ENCODE peak calls at places on chromosomes 6 and 20, in five cellular contexts. K, H, V, B and O are unnamed samples.

GRCh38 chr6:29504961-29505360 is 17.2 kb upstream of the MAS1L start:
- DNase-seq in K (no peak), H (no peak), V (no peak), B (no peak), O (no peak)

GRCh38 chr20:62856931-62857619 is 4.5 kb downstream of the TCFL5 start:
- DNase-seq in K (no peak), H (no peak), V (no peak), B (peak; percentile 26), O (no peak)

GRCh38 chr20:15675151-15675550 is 898.1 kb downstream of the KIF16B start:
- DNase-seq in K (no peak), H (no peak), V (no peak), B (no peak), O (no peak)

GRCh38 chr6:10425973-10426780 is 11.3 kb upstream of the TFAP2A start:
- DNase-seq in K (peak; percentile 38), H (peak; percentile 52), V (no peak), B (no peak), O (no peak)

GRCh38 chr20:63411898-63412631 is 50.9 kb upstream of the CHRNA4 start:
- DNase-seq in K (no peak), H (no peak), V (no peak), B (no peak), O (no peak)

GRCh38 chr20:33685328-33686007 is 717 bp downstream of the E2F1 start:
- DNase-seq in K (peak; percentile 72), H (no peak), V (peak; percentile 51), B (peak; percentile 37), O (no peak)

GRCh38 chr6:28941681-28942448 is 18.1 kb upstream of the TRIM27 start:
- DNase-seq in K (no peak), H (no peak), V (no peak), B (no peak), O (no peak)

GRCh38 chr20:13142143-13142542 is 78.9 kb upstream of the ISM1 start:
- DNase-seq in K (no peak), H (no peak), V (no peak), B (no peak), O (no peak)

GRCh38 chr6:67591910-67592309 is 1043.2 kb upstream of the ADGRB3 start:
- DNase-seq in K (no peak), H (no peak), V (no peak), B (no peak), O (no peak)

GRCh38 chr20:1648101-1648500 is 9.5 kb downstream of the SIRPG start:
- DNase-seq in K (no peak), H (no peak), V (no peak), B (no peak), O (no peak)

GRCh38 chr6:39377530-39377929 is 55.0 kb upstream of the KCNK16 start:
- DNase-seq in K (peak; percentile 73), H (peak; percentile 88), V (peak; percentile 73), B (no peak), O (no peak)

GRCh38 chr20:45138451-45139300 is 14.4 kb upstream of the WFDC12 start:
- DNase-seq in K (peak; percentile 88), H (peak; percentile 42), V (peak; percentile 36), B (peak; percentile 62), O (peak; percentile 90)

GRCh38 chr6:111985202-111985731 is 68.6 kb upstream of the CCN6 start:
- DNase-seq in K (no peak), H (peak; percentile 59), V (no peak), B (peak; percentile 100), O (no peak)

GRCh38 chr6:8375916-8376315 is 59.4 kb downstream of the SLC35B3 start:
- DNase-seq in K (peak; percentile 19), H (no peak), V (no peak), B (no peak), O (no peak)

GRCh38 chr6:169110934-169111602 is 142.6 kb downstream of the THBS2 start:
- DNase-seq in K (no peak), H (no peak), V (no peak), B (no peak), O (no peak)

GRCh38 chr6:159169557-159170332 is 545 bp downstream of the FNDC1 start:
- DNase-seq in K (no peak), H (peak; percentile 55), V (no peak), B (no peak), O (no peak)

GRCh38 chr6:44428682-44429081 is 41.2 kb downstream of the CDC5L start:
- DNase-seq in K (no peak), H (no peak), V (no peak), B (no peak), O (no peak)

GRCh38 chr6:25692472-25692871 is 40.5 kb downstream of the SCGN start:
- DNase-seq in K (no peak), H (no peak), V (no peak), B (no peak), O (no peak)

GRCh38 chr20:59606566-59606965 is 2.2 kb downstream of the PHACTR3 start:
- DNase-seq in K (no peak), H (no peak), V (no peak), B (no peak), O (no peak)

GRCh38 chr6:35092362-35093117 is 48.6 kb downstream of the TCP11 start:
- DNase-seq in K (peak; percentile 31), H (peak; percentile 75), V (no peak), B (no peak), O (no peak)

GRCh38 chr6:41732601-41733348 is 2.6 kb downstream of the TFEB start:
- DNase-seq in K (peak; percentile 70), H (no peak), V (no peak), B (no peak), O (no peak)

GRCh38 chr20:48945840-48946514 is 24.5 kb downstream of the ARFGEF2 start:
- DNase-seq in K (peak; percentile 88), H (no peak), V (peak; percentile 69), B (peak; percentile 99), O (no peak)

GRCh38 chr20:57388953-57389694 is 2.1 kb upstream of the RBM38 start:
- DNase-seq in K (peak; percentile 90), H (peak; percentile 84), V (peak; percentile 87), B (peak; percentile 68), O (peak; percentile 93)

DNA sequence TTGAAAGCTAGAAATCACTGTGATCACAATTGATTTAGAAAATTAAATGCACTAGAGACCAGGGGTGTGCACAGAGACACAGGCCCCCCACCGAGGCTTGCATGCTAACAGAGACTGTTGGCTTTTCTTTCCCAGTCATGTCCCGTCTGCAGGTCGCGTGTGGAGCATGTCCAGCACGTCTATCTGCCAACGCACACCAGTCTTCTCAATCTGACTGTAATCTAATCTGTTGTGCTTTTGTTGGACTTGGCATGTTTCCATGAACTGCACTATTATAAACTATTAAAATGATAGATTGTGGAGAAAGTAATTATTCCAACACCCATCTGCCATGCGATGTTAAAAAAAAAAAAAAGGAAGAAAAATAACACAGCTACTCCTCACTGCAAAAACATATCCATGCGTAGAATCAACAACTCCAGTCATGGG is 17.7 kb downstream of the MYLIP start:
- DNase-seq in K (no peak), H (no peak), V (no peak), B (no peak), O (no peak)
- H3K4me1 ChIP-seq in K (peaks cover 30% of the 10 kb centered on the region), H (no peaks in the 10 kb centered on the region), V (no peaks in the 10 kb centered on the region), B (no peaks in the 10 kb centered on the region), O (peaks cover 24% of the 10 kb centered on the region)

DNA sequence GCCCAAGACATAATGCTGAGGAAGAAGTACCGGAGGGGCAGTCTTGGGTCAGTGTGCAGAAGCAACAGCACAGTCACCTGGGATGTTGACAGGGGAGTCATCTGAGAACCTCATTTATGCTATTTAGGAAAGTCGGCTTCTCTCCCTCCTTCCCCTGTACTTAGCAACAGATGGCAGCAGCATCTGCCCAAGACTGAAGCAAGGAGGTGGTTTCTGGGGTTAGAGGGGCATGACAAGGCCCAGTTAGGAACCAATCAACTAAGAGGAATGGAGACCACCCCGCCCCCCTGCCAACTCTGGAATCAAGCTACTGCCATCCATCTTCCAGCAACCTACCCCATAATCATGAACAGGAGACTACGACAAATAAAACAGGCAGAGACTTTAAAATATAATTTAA is 21.7 kb downstream of the RIPK1 start:
- DNase-seq in K (no peak), H (no peak), V (no peak), B (no peak), O (no peak)
- H3K4me3 ChIP-seq in K (no peak overlapping the region), H (no peak overlapping the region), V (no peak overlapping the region), B (no peak overlapping the region), O (no peak overlapping the region)

GRCh38 chr6:33672808-33673207 is 38.7 kb downstream of the UQCC2 start:
- DNase-seq in K (no peak), H (peak; percentile 93), V (peak; percentile 97), B (peak; percentile 89), O (no peak)
- TF ChIP-seq CTCF in K (peak; percentile 17), H (peak; percentile 70), V (peak; percentile 72), B (peak; percentile 64), O (peak; percentile 45)

DNA sequence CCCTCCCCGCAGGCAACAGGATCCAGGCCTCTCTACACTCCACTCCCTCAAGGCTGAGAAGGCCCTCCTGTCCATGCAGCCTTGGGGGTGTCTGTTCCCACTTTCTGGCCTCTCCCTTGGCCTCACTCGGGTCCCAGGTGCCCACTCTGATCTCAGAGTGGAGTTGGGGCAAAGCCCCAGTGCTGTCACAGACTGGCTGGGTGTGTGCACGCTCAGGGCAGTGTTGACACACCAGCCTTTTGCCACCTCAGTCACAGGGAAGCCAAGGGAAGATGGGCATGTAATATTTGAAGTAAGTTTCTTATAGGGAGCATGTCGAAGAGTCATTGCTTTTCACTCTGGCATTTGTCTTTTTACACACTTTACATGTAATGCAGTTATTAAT is 44.9 kb downstream of the HLA-DRA start:
- DNase-seq in K (no peak), H (no peak), V (no peak), B (no peak), O (no peak)
- H3K4me1 ChIP-seq in K (no peaks in the 10 kb centered on the region), H (no peaks in the 10 kb centered on the region), V (no peaks in the 10 kb centered on the region), B (no peaks in the 10 kb centered on the region), O (no peaks in the 10 kb centered on the region)

GRCh38 chr20:54134445-54135220 is 39.2 kb downstream of the CYP24A1 start:
- DNase-seq in K (no peak), H (peak; percentile 18), V (no peak), B (peak; percentile 93), O (no peak)

GRCh38 chr20:54129350-54129749 is 44.4 kb downstream of the CYP24A1 start:
- DNase-seq in K (no peak), H (no peak), V (no peak), B (no peak), O (no peak)

GRCh38 chr20:54132612-54133433 is 41.0 kb downstream of the CYP24A1 start:
- DNase-seq in K (peak; percentile 24), H (peak; percentile 98), V (peak; percentile 39), B (peak; percentile 100), O (no peak)

GRCh38 chr20:54133434-54134427 is 40.1 kb downstream of the CYP24A1 start:
- DNase-seq in K (peak; percentile 60), H (peak; percentile 29), V (no peak), B (peak; percentile 81), O (no peak)

GRCh38 chr20:54131675-54132611 is 41.8 kb downstream of the CYP24A1 start:
- DNase-seq in K (no peak), H (peak; percentile 10), V (no peak), B (peak; percentile 35), O (no peak)
- H3K4me3 ChIP-seq in K (no peak overlapping the region), H (no peak overlapping the region), V (no peak overlapping the region), B (peak overlapping the region; percentile 21), O (no peak overlapping the region)

GRCh38 chr20:50009521-50010454 is 27.0 kb downstream of the SNAI1 start:
- DNase-seq in K (no peak), H (no peak), V (no peak), B (no peak), O (no peak)
- TF ChIP-seq CTCF in K (no peak), H (no peak), V (no peak), B (no peak), O (no peak)

DNA sequence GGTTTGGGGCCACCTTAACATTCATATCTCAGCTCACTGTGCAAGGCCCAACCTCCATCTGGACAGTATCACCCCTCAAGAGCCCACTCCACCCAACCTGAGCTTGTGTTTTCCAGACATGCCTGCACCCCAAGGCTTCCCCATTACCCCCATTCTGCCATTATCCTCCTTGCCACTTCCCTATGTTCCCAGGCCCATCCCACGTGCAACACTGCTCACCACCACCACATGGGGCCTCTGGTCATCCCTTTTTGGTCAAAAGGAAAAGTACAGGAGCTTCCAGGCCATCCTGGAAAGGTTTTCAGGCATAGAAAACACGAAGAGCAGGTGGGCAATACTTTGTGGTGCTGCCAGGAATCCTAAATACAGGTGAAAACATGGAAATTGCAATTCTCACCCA is 140.3 kb downstream of the SYNDIG1 start:
- DNase-seq in K (no peak), H (no peak), V (no peak), B (no peak), O (no peak)
- H3K4me1 ChIP-seq in K (no peaks in the 10 kb centered on the region), H (no peaks in the 10 kb centered on the region), V (no peaks in the 10 kb centered on the region), B (no peaks in the 10 kb centered on the region), O (no peaks in the 10 kb centered on the region)